ENCODE peak calls at places on chromosomes 4 and X, in eight cellular contexts. One of them, this sample, is unnamed. For H3K27me3, the result is how much of the 10 kb centered on the place peaks cover.

GRCh38 chr4:155705664-155706063 is 39.0 kb downstream of the GUCY1A1 start:
- DNase-seq in vagina: no peak
- DNase-seq in thoracic aorta: no peak
- DNase-seq in pancreas: no peak
- DNase-seq in AG04450: no peak
- DNase-seq in GM23248: no peak
- DNase-seq in upper lobe of left lung: no peak
- DNase-seq in PC-3: peak
- DNase-seq in this sample: no peak

GRCh38 chr4:25061602-25062001 is 30.9 kb upstream of the LGI2 start:
- DNase-seq in vagina: no peak
- DNase-seq in thoracic aorta: no peak
- DNase-seq in pancreas: no peak
- DNase-seq in AG04450: no peak
- DNase-seq in GM23248: no peak
- DNase-seq in upper lobe of left lung: no peak
- DNase-seq in PC-3: no peak
- DNase-seq in this sample: no peak

GRCh38 chr4:163923092-163923491 is 428.6 kb downstream of the TMA16 start:
- DNase-seq in vagina: no peak
- DNase-seq in thoracic aorta: no peak
- DNase-seq in pancreas: no peak
- DNase-seq in AG04450: no peak
- DNase-seq in GM23248: no peak
- DNase-seq in upper lobe of left lung: no peak
- DNase-seq in PC-3: no peak
- DNase-seq in this sample: no peak

GRCh38 chr4:140645614-140646412 is 77.1 kb upstream of the UCP1 start:
- DNase-seq in vagina: no peak
- DNase-seq in thoracic aorta: no peak
- DNase-seq in pancreas: no peak
- DNase-seq in AG04450: no peak
- DNase-seq in GM23248: no peak
- DNase-seq in upper lobe of left lung: peak
- DNase-seq in PC-3: no peak
- DNase-seq in this sample: no peak

GRCh38 chr4:26356067-26356466 is 35.3 kb downstream of the RBPJ start:
- DNase-seq in vagina: no peak
- DNase-seq in thoracic aorta: no peak
- DNase-seq in pancreas: no peak
- DNase-seq in AG04450: no peak
- DNase-seq in GM23248: peak
- DNase-seq in upper lobe of left lung: no peak
- DNase-seq in PC-3: peak
- DNase-seq in this sample: no peak

GRCh38 chr4:25860586-25861421 is 2.0 kb downstream of the SEL1L3 start:
- DNase-seq in vagina: no peak
- DNase-seq in thoracic aorta: no peak
- DNase-seq in pancreas: no peak
- DNase-seq in AG04450: no peak
- DNase-seq in GM23248: peak
- DNase-seq in upper lobe of left lung: no peak
- DNase-seq in PC-3: no peak
- DNase-seq in this sample: no peak

GRCh38 chr4:102730968-102731533 is 29.7 kb downstream of the MANBA start:
- DNase-seq in vagina: no peak
- DNase-seq in thoracic aorta: no peak
- DNase-seq in pancreas: no peak
- DNase-seq in AG04450: no peak
- DNase-seq in GM23248: no peak
- DNase-seq in upper lobe of left lung: no peak
- DNase-seq in PC-3: no peak
- DNase-seq in this sample: no peak

GRCh38 chr4:52842788-52843187 is 19.3 kb upstream of the RASL11B start:
- DNase-seq in vagina: no peak
- DNase-seq in thoracic aorta: no peak
- DNase-seq in pancreas: no peak
- DNase-seq in AG04450: no peak
- DNase-seq in GM23248: no peak
- DNase-seq in upper lobe of left lung: no peak
- DNase-seq in PC-3: no peak
- DNase-seq in this sample: no peak

GRCh38 chrX:68669094-68669830 is 21.8 kb downstream of the STARD8 start:
- DNase-seq in vagina: no peak
- DNase-seq in thoracic aorta: no peak
- DNase-seq in pancreas: no peak
- DNase-seq in AG04450: no peak
- DNase-seq in GM23248: peak
- DNase-seq in upper lobe of left lung: no peak
- DNase-seq in PC-3: no peak
- DNase-seq in this sample: no peak

GRCh38 chr4:71814433-71814832 is 30.6 kb upstream of the GC start:
- DNase-seq in vagina: no peak
- DNase-seq in thoracic aorta: no peak
- DNase-seq in pancreas: peak
- DNase-seq in AG04450: no peak
- DNase-seq in GM23248: no peak
- DNase-seq in upper lobe of left lung: peak
- DNase-seq in PC-3: no peak
- DNase-seq in this sample: no peak

GRCh38 chr4:88619973-88620372 is 27.7 kb downstream of the HERC3 start:
- DNase-seq in vagina: no peak
- DNase-seq in thoracic aorta: no peak
- DNase-seq in pancreas: no peak
- DNase-seq in AG04450: no peak
- DNase-seq in GM23248: peak
- DNase-seq in upper lobe of left lung: no peak
- DNase-seq in PC-3: no peak
- DNase-seq in this sample: no peak

GRCh38 chr4:57373971-57374370 is 263.8 kb upstream of the IGFBP7 start:
- DNase-seq in vagina: no peak
- DNase-seq in thoracic aorta: no peak
- DNase-seq in pancreas: no peak
- DNase-seq in AG04450: no peak
- DNase-seq in GM23248: peak
- DNase-seq in upper lobe of left lung: no peak
- DNase-seq in PC-3: peak
- DNase-seq in this sample: no peak

GRCh38 chrX:31353095-31353494 is 281.3 kb upstream of the FTHL17 start:
- DNase-seq in vagina: no peak
- DNase-seq in thoracic aorta: no peak
- DNase-seq in pancreas: no peak
- DNase-seq in AG04450: no peak
- DNase-seq in GM23248: peak
- DNase-seq in upper lobe of left lung: no peak
- DNase-seq in PC-3: peak
- DNase-seq in this sample: no peak

GRCh38 chrX:71911731-71912050 is 1.0 kb downstream of the NHSL2 start:
- DNase-seq in vagina: no peak
- DNase-seq in thoracic aorta: no peak
- DNase-seq in pancreas: no peak
- DNase-seq in AG04450: no peak
- DNase-seq in GM23248: peak
- DNase-seq in upper lobe of left lung: peak
- DNase-seq in PC-3: no peak
- DNase-seq in this sample: no peak

GRCh38 chr4:182265881-182266280 is 22.7 kb downstream of the TENM3 start:
- DNase-seq in vagina: no peak
- DNase-seq in thoracic aorta: no peak
- DNase-seq in pancreas: no peak
- DNase-seq in AG04450: no peak
- DNase-seq in GM23248: no peak
- DNase-seq in upper lobe of left lung: no peak
- DNase-seq in PC-3: no peak
- DNase-seq in this sample: no peak

GRCh38 chr4:101345596-101346311 is 1.6 kb downstream of the PPP3CA start:
- DNase-seq in vagina: no peak
- DNase-seq in thoracic aorta: no peak
- DNase-seq in pancreas: peak
- DNase-seq in AG04450: no peak
- DNase-seq in GM23248: peak
- DNase-seq in upper lobe of left lung: peak
- DNase-seq in PC-3: peak
- DNase-seq in this sample: peak

GRCh38 chr4:89538171-89538570 is 230.6 kb upstream of the GPRIN3 start:
- DNase-seq in vagina: no peak
- DNase-seq in thoracic aorta: no peak
- DNase-seq in pancreas: no peak
- DNase-seq in AG04450: no peak
- DNase-seq in GM23248: no peak
- DNase-seq in upper lobe of left lung: no peak
- DNase-seq in PC-3: no peak
- DNase-seq in this sample: no peak

GRCh38 chr4:151641167-151641566 is 119.6 kb downstream of the GATB start:
- DNase-seq in vagina: no peak
- DNase-seq in thoracic aorta: no peak
- DNase-seq in pancreas: no peak
- DNase-seq in AG04450: no peak
- DNase-seq in GM23248: peak
- DNase-seq in upper lobe of left lung: no peak
- DNase-seq in PC-3: peak
- DNase-seq in this sample: no peak

GRCh38 chrX:69158166-69159040 is 6.8 kb downstream of the PJA1 start:
- DNase-seq in vagina: peak
- DNase-seq in thoracic aorta: peak
- DNase-seq in pancreas: no peak
- DNase-seq in AG04450: peak
- DNase-seq in GM23248: peak
- DNase-seq in upper lobe of left lung: no peak
- DNase-seq in PC-3: peak
- DNase-seq in this sample: no peak

GRCh38 chrX:121260568-121261240 is 213.3 kb downstream of the GLUD2 start:
- DNase-seq in vagina: no peak
- DNase-seq in thoracic aorta: no peak
- DNase-seq in pancreas: no peak
- DNase-seq in AG04450: no peak
- DNase-seq in GM23248: peak
- DNase-seq in upper lobe of left lung: no peak
- DNase-seq in PC-3: no peak
- DNase-seq in this sample: no peak

GRCh38 chrX:105463483-105463882 is 243.0 kb upstream of the TEX13A start:
- DNase-seq in vagina: no peak
- DNase-seq in thoracic aorta: no peak
- DNase-seq in pancreas: no peak
- DNase-seq in AG04450: no peak
- DNase-seq in GM23248: no peak
- DNase-seq in upper lobe of left lung: no peak
- DNase-seq in PC-3: peak
- DNase-seq in this sample: no peak

GRCh38 chr4:2266181-2266580 is 4.3 kb upstream of the MXD4 start:
- DNase-seq in vagina: no peak
- DNase-seq in thoracic aorta: no peak
- DNase-seq in pancreas: peak
- DNase-seq in AG04450: no peak
- DNase-seq in GM23248: peak
- DNase-seq in upper lobe of left lung: peak
- DNase-seq in PC-3: no peak
- DNase-seq in this sample: no peak

DNA sequence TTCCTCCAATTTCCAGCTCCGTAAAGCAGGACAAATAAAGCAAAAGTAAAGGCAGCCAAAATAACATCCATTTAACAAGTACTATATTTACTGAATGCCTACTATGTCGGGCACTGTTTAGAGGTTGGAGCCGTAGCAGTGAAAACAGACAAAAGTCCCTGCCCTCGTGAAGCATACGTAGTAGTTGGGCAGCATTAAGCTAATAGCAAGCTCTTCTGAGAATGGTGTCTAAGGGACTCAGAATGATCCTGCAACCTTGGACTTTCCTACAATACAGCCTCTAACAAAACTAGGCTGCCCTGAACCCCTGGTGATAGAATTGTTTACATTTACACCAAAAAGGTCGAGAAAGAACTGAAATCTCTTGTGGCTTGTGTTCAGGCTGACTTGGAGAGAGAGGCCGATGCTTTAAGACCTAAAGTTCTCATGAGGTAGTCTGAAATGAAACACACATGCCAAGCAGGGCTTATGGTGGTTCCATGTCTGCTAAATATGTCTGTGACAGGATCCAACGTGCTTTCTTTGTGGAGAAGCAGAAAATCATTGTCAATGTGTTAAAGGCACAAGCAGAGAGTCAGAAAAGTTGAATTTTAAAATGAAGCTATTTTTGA is 876 bp upstream of the PDGFC start:
- DNase-seq in vagina: no peak
- DNase-seq in thoracic aorta: no peak
- DNase-seq in pancreas: no peak
- DNase-seq in AG04450: no peak
- DNase-seq in GM23248: no peak
- DNase-seq in upper lobe of left lung: no peak
- DNase-seq in PC-3: no peak
- DNase-seq in this sample: no peak
- H3K27ac ChIP-seq in vagina: peak
- H3K27ac ChIP-seq in thoracic aorta: peak
- H3K27ac ChIP-seq in pancreas: peak
- H3K27ac ChIP-seq in AG04450: peak
- H3K27ac ChIP-seq in GM23248: peak
- H3K27ac ChIP-seq in upper lobe of left lung: peak
- H3K27ac ChIP-seq in PC-3: no peak
- H3K27ac ChIP-seq in this sample: no peak

GRCh38 chr4:110611968-110612447 is 10.9 kb downstream of the PITX2 start:
- DNase-seq in vagina: no peak
- DNase-seq in thoracic aorta: no peak
- DNase-seq in pancreas: peak
- DNase-seq in AG04450: no peak
- DNase-seq in GM23248: no peak
- DNase-seq in upper lobe of left lung: peak
- DNase-seq in PC-3: no peak
- DNase-seq in this sample: no peak
- H3K27me3 ChIP-seq in vagina: under half
- H3K27me3 ChIP-seq in thoracic aorta: under half
- H3K27me3 ChIP-seq in pancreas: under half
- H3K27me3 ChIP-seq in AG04450: half or more
- H3K27me3 ChIP-seq in GM23248: under half
- H3K27me3 ChIP-seq in upper lobe of left lung: under half
- H3K27me3 ChIP-seq in PC-3: under half
- H3K27me3 ChIP-seq in this sample: under half

GRCh38 chr4:159197885-159198269 is 95.0 kb downstream of the RAPGEF2 start:
- DNase-seq in vagina: no peak
- DNase-seq in thoracic aorta: no peak
- DNase-seq in pancreas: no peak
- DNase-seq in AG04450: no peak
- DNase-seq in GM23248: no peak
- DNase-seq in upper lobe of left lung: no peak
- DNase-seq in PC-3: no peak
- DNase-seq in this sample: no peak
- H3K27ac ChIP-seq in vagina: no peak
- H3K27ac ChIP-seq in thoracic aorta: peak
- H3K27ac ChIP-seq in pancreas: no peak
- H3K27ac ChIP-seq in AG04450: no peak
- H3K27ac ChIP-seq in GM23248: no peak
- H3K27ac ChIP-seq in upper lobe of left lung: peak
- H3K27ac ChIP-seq in PC-3: no peak
- H3K27ac ChIP-seq in this sample: no peak

DNA sequence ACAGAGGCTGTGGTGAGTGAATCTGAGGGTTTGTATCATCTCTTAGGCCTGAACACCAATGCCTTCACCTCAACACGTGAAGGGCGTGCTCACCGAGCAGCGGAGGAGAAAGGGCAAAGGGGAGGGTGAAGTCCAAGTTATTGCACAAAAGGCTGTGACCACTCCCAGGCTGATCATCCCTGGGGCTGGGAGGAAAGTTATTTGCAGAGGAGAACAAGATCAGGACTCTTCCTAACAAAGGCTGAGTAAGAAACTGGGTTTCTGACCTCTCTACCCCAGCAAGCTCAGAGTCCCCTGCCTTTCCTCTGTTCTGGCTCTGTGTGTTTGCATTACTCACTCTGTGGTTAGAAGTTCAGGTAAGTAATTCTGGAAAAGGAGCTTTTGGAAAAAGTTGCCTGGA is 366.3 kb upstream of the CXorf51A start:
- DNase-seq in vagina: no peak
- DNase-seq in thoracic aorta: no peak
- DNase-seq in pancreas: no peak
- DNase-seq in AG04450: no peak
- DNase-seq in GM23248: no peak
- DNase-seq in upper lobe of left lung: no peak
- DNase-seq in PC-3: peak
- DNase-seq in this sample: no peak
- H3K27me3 ChIP-seq in vagina: under half
- H3K27me3 ChIP-seq in thoracic aorta: under half
- H3K27me3 ChIP-seq in pancreas: under half
- H3K27me3 ChIP-seq in AG04450: under half
- H3K27me3 ChIP-seq in GM23248: under half
- H3K27me3 ChIP-seq in upper lobe of left lung: under half
- H3K27me3 ChIP-seq in PC-3: under half
- H3K27me3 ChIP-seq in this sample: under half